ENCODE peak calls at places on chromosome 14, in five cellular contexts. L is activated naive CD4-positive, alpha-beta T cell treated with Interleukin-2 at 50 U/mL for 16 hours; N is Peyer's patch; K is AML-193; R is thyroid gland. U is an unnamed sample.

GRCh38 chr14:96136361-96136760 is 68.3 kb upstream of the BDKRB2 start:
- DNase-seq in L (no peak), N (no peak), R (no peak), K (no peak), U (no peak)

GRCh38 chr14:67572608-67573007 is 27.5 kb downstream of the PIGH start:
- DNase-seq in L (no peak), N (peak), R (no peak), K (no peak), U (no peak)

GRCh38 chr14:75283162-75283883 is 4.7 kb downstream of the FOS start:
- DNase-seq in R (no peak), K (peak), L (no peak), N (peak), U (no peak)

GRCh38 chr14:77985235-77985634 is 184.9 kb upstream of the NRXN3 start:
- DNase-seq in K (no peak), R (no peak), L (no peak), N (no peak), U (no peak)

GRCh38 chr14:60721331-60722162 is 2.6 kb downstream of the SIX4 start:
- DNase-seq in R (peak), K (no peak), L (peak), N (peak), U (peak)

GRCh38 chr14:20469890-20470858 is 968 bp downstream of the PNP start:
- DNase-seq in K (peak), R (peak), L (peak), N (peak), U (peak)

GRCh38 chr14:56608682-56609081 is 29.1 kb downstream of the TMEM260 start:
- DNase-seq in K (no peak), L (no peak), N (no peak), R (no peak), U (no peak)

GRCh38 chr14:49769171-49769570 is 1.2 kb downstream of the KLHDC2 start:
- DNase-seq in L (no peak), K (no peak), R (peak), N (no peak), U (no peak)

GRCh38 chr14:102187044-102187443 is 47.3 kb downstream of the WDR20 start:
- DNase-seq in L (no peak), N (no peak), R (peak), K (no peak), U (no peak)

GRCh38 chr14:103003351-103003615 is 54.1 kb downstream of the CDC42BPB start:
- DNase-seq in N (no peak), K (no peak), R (no peak), L (no peak), U (no peak)

GRCh38 chr14:71650187-71650586 is 282.0 kb upstream of the RGS6 start:
- DNase-seq in L (no peak), R (no peak), N (no peak), K (no peak), U (no peak)

GRCh38 chr14:104075530-104076151 is 9.9 kb upstream of the ASPG start:
- DNase-seq in R (peak), N (no peak), K (peak), L (no peak), U (no peak)

GRCh38 chr14:31059152-31059924 is 33.2 kb upstream of the STRN3 start:
- DNase-seq in R (no peak), L (no peak), N (no peak), K (peak), U (no peak)